ENCODE peak calls at places on chromosomes 4 and X, in seven cellular contexts. I is colonic mucosa, V is HAP-1, O is cardiac muscle cell, T is ascending aorta, A is pancreas, N is GM23248. W is an unnamed sample.

GRCh38 chrX:110032534-110033161 is 29.7 kb downstream of the TMEM164 start:
- DNase-seq in I (no peak), V (no peak), O (no peak), T (no peak), A (no peak), N (peak; percentile 36), W (no peak)

GRCh38 chr4:35559559-35560365 is 684.6 kb downstream of the ARAP2 start:
- DNase-seq in I (no peak), V (no peak), O (no peak), T (peak; percentile 58), A (peak; percentile 35), N (no peak), W (no peak)

GRCh38 chrX:38036471-38036870 is 30.1 kb downstream of the SYTL5 start:
- DNase-seq in I (no peak), V (no peak), O (no peak), T (no peak), A (no peak), N (peak; percentile 49), W (no peak)

GRCh38 chr4:139656614-139657486 is 8.8 kb upstream of the MGST2 start:
- DNase-seq in I (peak; percentile 55), V (peak; percentile 75), O (peak; percentile 84), T (peak; percentile 72), A (peak; percentile 77), N (peak; percentile 87), W (peak; percentile 63)

GRCh38 chr4:752196-752861 is 46.7 kb downstream of the PCGF3 start:
- DNase-seq in I (no peak), V (no peak), O (no peak), T (no peak), A (peak; percentile 75), N (no peak), W (no peak)

GRCh38 chr4:85953651-85954018 is 406.2 kb downstream of the MAPK10 start:
- DNase-seq in I (no peak), V (no peak), O (no peak), T (no peak), A (no peak), N (peak; percentile 88), W (no peak)

GRCh38 chr4:139453041-139453370 is 915 bp upstream of the RAB33B start:
- DNase-seq in I (peak; percentile 69), V (peak; percentile 48), O (no peak), T (no peak), A (no peak), N (peak; percentile 89), W (no peak)

GRCh38 chr4:97627785-97628184 is 515.5 kb downstream of the STPG2 start:
- DNase-seq in I (no peak), V (no peak), O (no peak), T (no peak), A (no peak), N (no peak), W (no peak)

GRCh38 chrX:73267206-73267605 is 52.6 kb upstream of the NAP1L2 start:
- DNase-seq in I (no peak), V (no peak), O (no peak), T (no peak), A (no peak), N (no peak), W (no peak)

GRCh38 chrX:3609800-3610199 is 103.6 kb downstream of the PRKX start:
- DNase-seq in I (no peak), V (no peak), O (no peak), T (no peak), A (no peak), N (peak; percentile 84), W (no peak)

GRCh38 chr4:24594887-24595286 is 10.5 kb upstream of the DHX15 start:
- DNase-seq in I (no peak), V (no peak), O (no peak), T (no peak), A (no peak), N (no peak), W (no peak)

GRCh38 chr4:94409375-94409679 is 42.4 kb upstream of the PDLIM5 start:
- DNase-seq in I (no peak), V (no peak), O (no peak), T (no peak), A (no peak), N (no peak), W (no peak)

GRCh38 chr4:109574931-109575804 is 15.1 kb downstream of the MCUB start:
- DNase-seq in I (no peak), V (no peak), O (no peak), T (no peak), A (no peak), N (no peak), W (no peak)

GRCh38 chr4:16261313-16261878 is 35.1 kb upstream of the TAPT1 start:
- DNase-seq in I (no peak), V (no peak), O (no peak), T (no peak), A (no peak), N (no peak), W (peak; percentile 19)

GRCh38 chr4:186669159-186669720 is 54.4 kb downstream of the FAT1 start:
- DNase-seq in I (no peak), V (no peak), O (peak; percentile 51), T (no peak), A (no peak), N (peak; percentile 75), W (no peak)

GRCh38 chr4:88211473-88212252 is 53.2 kb upstream of the ABCG2 start:
- DNase-seq in I (peak; percentile 63), V (peak; percentile 28), O (peak; percentile 73), T (no peak), A (no peak), N (peak; percentile 55), W (peak; percentile 43)

GRCh38 chr4:24734511-24734910 is 60.9 kb upstream of the SOD3 start:
- DNase-seq in I (no peak), V (no peak), O (no peak), T (no peak), A (no peak), N (peak; percentile 48), W (no peak)

GRCh38 chrX:98203800-98204199 is 1320.1 kb downstream of the RPA4 start:
- DNase-seq in I (no peak), V (no peak), O (no peak), T (no peak), A (no peak), N (no peak), W (no peak)

GRCh38 chr4:159358226-159358625 is 255.3 kb downstream of the RAPGEF2 start:
- DNase-seq in I (no peak), V (no peak), O (no peak), T (no peak), A (no peak), N (peak; percentile 93), W (no peak)

GRCh38 chr4:89700766-89701165 is 136.2 kb downstream of the SNCA start:
- DNase-seq in I (no peak), V (no peak), O (no peak), T (no peak), A (no peak), N (no peak), W (no peak)

GRCh38 chr4:1235381-1236102 is 13.4 kb downstream of the CTBP1 start:
- DNase-seq in I (no peak), V (no peak), O (no peak), T (no peak), A (no peak), N (no peak), W (no peak)

GRCh38 chrX:39260965-39261364 is 459.7 kb downstream of the MID1IP1 start:
- DNase-seq in I (no peak), V (no peak), O (no peak), T (no peak), A (no peak), N (peak; percentile 60), W (no peak)

GRCh38 chr4:186920486-186920885 is 196.8 kb upstream of the FAT1 start:
- DNase-seq in I (no peak), V (peak; percentile 29), O (no peak), T (no peak), A (no peak), N (peak; percentile 56), W (no peak)

GRCh38 chr4:83335691-83336090 is 1.0 kb upstream of the HPSE start:
- DNase-seq in I (peak; percentile 20), V (no peak), O (no peak), T (no peak), A (no peak), N (peak; percentile 18), W (no peak)

GRCh38 chr4:10092481-10093272 is 23.9 kb downstream of the WDR1 start:
- DNase-seq in I (no peak), V (no peak), O (peak; percentile 77), T (no peak), A (peak; percentile 61), N (peak; percentile 34), W (no peak)

GRCh38 chr4:185849543-185850185 is 37.7 kb upstream of the SORBS2 start:
- DNase-seq in I (no peak), V (no peak), O (no peak), T (no peak), A (no peak), N (peak; percentile 59), W (no peak)

GRCh38 chr4:48044298-48044697 is 27.7 kb downstream of the NIPAL1 start:
- DNase-seq in I (no peak), V (no peak), O (no peak), T (no peak), A (no peak), N (no peak), W (no peak)

DNA sequence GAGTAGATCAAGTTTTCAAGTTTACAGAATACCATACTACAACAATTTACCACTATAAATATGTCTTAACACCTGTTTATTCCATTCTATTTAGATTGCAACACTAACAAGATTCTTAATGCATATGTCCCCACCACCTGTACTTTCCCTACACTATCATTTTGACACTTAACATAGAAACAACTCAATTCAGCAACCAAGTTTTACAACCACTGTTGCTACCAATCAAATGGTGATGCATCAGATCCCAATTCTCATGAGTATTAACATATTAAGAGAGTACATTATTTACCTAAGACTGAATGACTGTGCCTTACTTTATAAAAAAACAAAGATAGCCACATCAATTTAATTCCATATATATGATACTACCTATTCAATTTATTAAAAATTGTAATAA is 49.4 kb downstream of the EIF4E start:
- DNase-seq in I (no peak), V (no peak), O (no peak), T (no peak), A (no peak), N (no peak), W (no peak)
- H3K36me3 ChIP-seq in I (no peaks in the 10 kb centered on the region), V (peaks cover 38% of the 10 kb centered on the region), O (peaks cover 9% of the 10 kb centered on the region), T (peaks cover 14% of the 10 kb centered on the region), A (no peaks in the 10 kb centered on the region), N (peaks cover 20% of the 10 kb centered on the region), W (peaks cover 9% of the 10 kb centered on the region)

GRCh38 chr4:144872508-144873293 is 225.3 kb downstream of the ANAPC10 start:
- DNase-seq in I (peak; percentile 19), V (no peak), O (no peak), T (no peak), A (no peak), N (no peak), W (no peak)
- H3K4me3 ChIP-seq in I (no peak overlapping the region), V (no peak overlapping the region), O (no peak overlapping the region), T (no peak overlapping the region), A (no peak overlapping the region), N (no peak overlapping the region), W (no peak overlapping the region)

GRCh38 chr4:184752496-184753275 is 18.8 kb upstream of the CENPU start:
- DNase-seq in I (no peak), V (no peak), O (no peak), T (no peak), A (no peak), N (no peak), W (no peak)
- H3K36me3 ChIP-seq in I (no peaks in the 10 kb centered on the region), V (peaks cover 6% of the 10 kb centered on the region), O (peaks cover 20% of the 10 kb centered on the region), T (peaks cover 15% of the 10 kb centered on the region), A (no peaks in the 10 kb centered on the region), N (no peaks in the 10 kb centered on the region), W (peaks cover 9% of the 10 kb centered on the region)

DNA sequence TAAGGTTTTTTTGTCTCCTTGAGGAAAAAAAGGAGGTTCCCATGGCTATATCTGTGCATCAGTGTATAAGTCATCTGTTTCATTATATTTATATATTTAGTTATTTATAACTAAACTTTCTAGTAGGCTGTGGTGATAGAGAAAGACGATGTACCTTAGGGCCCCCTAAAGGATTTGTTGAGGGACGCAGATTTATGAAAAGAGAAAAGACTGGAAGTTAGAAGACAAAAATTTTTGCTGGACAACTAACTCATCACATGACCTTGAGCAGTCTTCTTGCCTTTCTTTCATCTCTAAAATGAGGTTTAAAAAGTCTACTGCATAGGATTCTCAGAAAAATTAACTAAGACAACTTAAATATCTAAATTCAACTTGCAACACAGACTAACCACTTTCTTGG is 6.1 kb downstream of the GASK1B start:
- DNase-seq in I (no peak), V (peak; percentile 54), O (no peak), T (no peak), A (no peak), N (no peak), W (no peak)
- H3K4me3 ChIP-seq in I (no peak overlapping the region), V (peak overlapping the region; percentile 52), O (no peak overlapping the region), T (peak overlapping the region; percentile 68), A (no peak overlapping the region), N (no peak overlapping the region), W (no peak overlapping the region)

W was measured in lung.